ENCODE peak calls at places on chromosomes 13 and 19, in four cellular contexts. F is GM12878, G is K562, J is HepG2. X is an unnamed sample.
A peak's percentile ranks its signal among the peaks of the same experiment; 100 is the strongest.

GRCh38 chr19:12806242-12807131 is at the start of gene RNASEH2A:
- DNase-seq in F (no peak), G (peak; percentile 92), J (peak; percentile 70), X (peak; percentile 96)

GRCh38 chr13:66663206-66663605 is 566.9 kb downstream of the PCDH9 start:
- DNase-seq in F (no peak), G (no peak), J (no peak), X (no peak)

GRCh38 chr13:77751513-77752456 is 54.3 kb downstream of the SLAIN1 start:
- DNase-seq in F (peak; percentile 34), G (peak; percentile 25), J (peak; percentile 41), X (peak; percentile 81)

GRCh38 chr13:33355470-33355869 is 69.9 kb upstream of the STARD13 start:
- DNase-seq in F (no peak), G (no peak), J (no peak), X (no peak)

GRCh38 chr13:57846600-57847173 is 215.1 kb downstream of the PCDH17 start:
- DNase-seq in F (no peak), G (no peak), J (no peak), X (no peak)

GRCh38 chr13:46170268-46170667 is 11.7 kb downstream of the LCP1 start:
- DNase-seq in F (no peak), G (no peak), J (no peak), X (no peak)

GRCh38 chr13:70604448-70604847 is 496.2 kb upstream of the KLHL1 start:
- DNase-seq in F (no peak), G (no peak), J (no peak), X (peak; percentile 45)

GRCh38 chr13:103883152-103883551 is 816.9 kb upstream of the SLC10A2 start:
- DNase-seq in F (no peak), G (no peak), J (peak; percentile 81), X (peak; percentile 39)

GRCh38 chr19:5057860-5058259 is 88.9 kb downstream of the KDM4B start:
- DNase-seq in F (no peak), G (peak; percentile 81), J (no peak), X (peak; percentile 39)

GRCh38 chr13:34731486-34731885 is 210.6 kb upstream of the NBEA start:
- DNase-seq in F (no peak), G (no peak), J (no peak), X (no peak)

GRCh38 chr19:1074512-1075283 is 7.7 kb downstream of the ARHGAP45 start:
- DNase-seq in F (no peak), G (peak; percentile 97), J (no peak), X (no peak)

GRCh38 chr13:111033172-111034133 is 81.7 kb upstream of the ARHGEF7 start:
- DNase-seq in F (no peak), G (peak; percentile 33), J (no peak), X (no peak)

GRCh38 chr13:24727731-24728601 is 36.0 kb upstream of the RNF17 start:
- DNase-seq in F (peak; percentile 43), G (peak; percentile 68), J (peak; percentile 76), X (peak; percentile 68)

GRCh38 chr13:54733639-54734038 is 1705.0 kb downstream of the OLFM4 start:
- DNase-seq in F (no peak), G (no peak), J (peak; percentile 3), X (peak; percentile 30)

GRCh38 chr13:25738342-25738771 is 313.5 kb downstream of the SHISA2 start:
- DNase-seq in F (no peak), G (no peak), J (no peak), X (no peak)

GRCh38 chr13:90918551-90918950 is 428.9 kb upstream of the MIR17HG start:
- DNase-seq in F (no peak), G (no peak), J (no peak), X (no peak)

GRCh38 chr19:32651729-32652140 is 23.2 kb downstream of the ANKRD27 start:
- DNase-seq in F (no peak), G (no peak), J (no peak), X (peak; percentile 43)

GRCh38 chr13:23678768-23679167 is 108.6 kb downstream of the TNFRSF19 start:
- DNase-seq in F (no peak), G (no peak), J (peak; percentile 20), X (no peak)

GRCh38 chr19:33624586-33625153 is 2.9 kb downstream of the CHST8 start:
- DNase-seq in F (no peak), G (no peak), J (no peak), X (no peak)

GRCh38 chr13:108227651-108228272 is 9.6 kb downstream of the ABHD13 start:
- DNase-seq in F (no peak), G (peak; percentile 29), J (peak; percentile 21), X (no peak)

GRCh38 chr13:110108348-110109139 is 198.4 kb downstream of the COL4A1 start:
- DNase-seq in F (no peak), G (no peak), J (peak; percentile 51), X (peak; percentile 38)

GRCh38 chr13:87671824-87672603 is 843 bp downstream of the SLITRK5 start:
- DNase-seq in F (no peak), G (no peak), J (no peak), X (peak; percentile 57)

GRCh38 chr19:23823952-23824389 is 65.3 kb upstream of the ZNF681 start:
- DNase-seq in F (peak; percentile 12), G (peak; percentile 20), J (peak; percentile 9), X (no peak)

GRCh38 chr19:16042533-16043085 is 33.7 kb upstream of the TPM4 start:
- DNase-seq in F (no peak), G (no peak), J (no peak), X (no peak)

GRCh38 chr19:38949580-38950367 is 19.0 kb downstream of the MRPS12 start:
- DNase-seq in F (no peak), G (no peak), J (no peak), X (no peak)

GRCh38 chr13:32278456-32278855 is 36.7 kb downstream of the ZAR1L start:
- DNase-seq in F (no peak), G (no peak), J (no peak), X (no peak)

GRCh38 chr13:45928843-45929242 is 77.3 kb upstream of the SIAH3 start:
- DNase-seq in F (no peak), G (no peak), J (no peak), X (no peak)

GRCh38 chr13:32225494-32225931 is 89.7 kb downstream of the ZAR1L start:
- DNase-seq in F (no peak), G (no peak), J (no peak), X (no peak)

GRCh38 chr19:33280351-33280921 is 21.9 kb downstream of the CEBPA start:
- DNase-seq in F (peak; percentile 86), G (no peak), J (no peak), X (no peak)

GRCh38 chr19:15782211-15782610 is 5.2 kb upstream of the OR10H5 start:
- DNase-seq in F (no peak), G (no peak), J (no peak), X (no peak)

GRCh38 chr13:46321494-46322225 is 65.4 kb downstream of the RUBCNL start:
- DNase-seq in F (peak; percentile 24), G (peak; percentile 53), J (peak; percentile 18), X (peak; percentile 72)

GRCh38 chr13:40060318-40061007 is 405.0 kb downstream of the COG6 start:
- DNase-seq in F (peak; percentile 97), G (no peak), J (no peak), X (no peak)

GRCh38 chr13:43009506-43009905 is 13.9 kb upstream of the DNAJC15 start:
- DNase-seq in F (no peak), G (no peak), J (no peak), X (no peak)

GRCh38 chr13:45925151-45925550 is 73.6 kb upstream of the SIAH3 start:
- DNase-seq in F (no peak), G (peak; percentile 13), J (no peak), X (no peak)

GRCh38 chr19:14410054-14410774 is 8.9 kb downstream of the DDX39A start:
- DNase-seq in F (no peak), G (no peak), J (no peak), X (no peak)

GRCh38 chr13:98959775-98960325 is 18.0 kb downstream of the DOCK9 start:
- DNase-seq in F (no peak), G (no peak), J (no peak), X (no peak)
- TF ChIP-seq TARDBP in F (no peak), G (no peak), J (no peak), X (no peak)

GRCh38 chr19:39996811-39997594 is at the start of gene ZNF546:
- DNase-seq in F (peak; percentile 82), G (peak; percentile 91), J (peak; percentile 76), X (peak; percentile 90)

GRCh38 chr19:39998511-39998910 is 1.7 kb downstream of the ZNF546 start:
- DNase-seq in F (no peak), G (no peak), J (no peak), X (no peak)

GRCh38 chr19:39995794-39996193 is 1.1 kb upstream of the ZNF546 start:
- DNase-seq in F (no peak), G (no peak), J (no peak), X (no peak)

GRCh38 chr19:39997595-39998216 is 846 bp downstream of the ZNF546 start:
- DNase-seq in F (no peak), G (peak; percentile 26), J (peak; percentile 12), X (no peak)

DNA sequence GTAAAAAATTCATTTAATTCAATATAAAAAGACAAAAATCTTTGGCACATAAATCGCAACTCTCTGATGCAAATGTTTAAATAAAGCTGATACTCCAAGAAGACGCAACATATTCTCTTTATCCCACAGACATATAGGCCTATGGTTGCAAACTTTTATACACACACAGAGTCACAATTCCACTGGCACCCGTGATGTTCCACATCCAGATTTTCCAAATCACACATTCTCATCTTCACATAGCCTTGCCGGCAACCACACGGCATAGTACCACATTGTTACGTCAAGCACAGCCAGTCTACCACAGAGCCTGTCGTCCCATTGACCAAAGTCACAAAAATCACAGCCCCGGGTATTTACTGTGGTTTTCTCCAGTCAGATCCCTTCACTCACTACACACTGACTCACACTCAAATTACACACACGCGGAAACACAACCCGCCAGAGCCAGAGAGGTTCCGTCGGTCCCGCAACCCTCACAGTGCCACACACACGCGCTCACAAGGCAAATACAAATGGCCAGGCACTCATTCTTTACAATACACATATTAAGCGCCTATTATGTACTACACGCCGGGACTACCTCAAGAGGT is 546 bp upstream of the ZNF546 start:
- DNase-seq in F (peak; percentile 17), G (peak; percentile 35), J (peak; percentile 27), X (peak; percentile 36)
- TF ChIP-seq FOXM1 in F (no peak), G (no peak), J (no peak), X (no peak)

DNA sequence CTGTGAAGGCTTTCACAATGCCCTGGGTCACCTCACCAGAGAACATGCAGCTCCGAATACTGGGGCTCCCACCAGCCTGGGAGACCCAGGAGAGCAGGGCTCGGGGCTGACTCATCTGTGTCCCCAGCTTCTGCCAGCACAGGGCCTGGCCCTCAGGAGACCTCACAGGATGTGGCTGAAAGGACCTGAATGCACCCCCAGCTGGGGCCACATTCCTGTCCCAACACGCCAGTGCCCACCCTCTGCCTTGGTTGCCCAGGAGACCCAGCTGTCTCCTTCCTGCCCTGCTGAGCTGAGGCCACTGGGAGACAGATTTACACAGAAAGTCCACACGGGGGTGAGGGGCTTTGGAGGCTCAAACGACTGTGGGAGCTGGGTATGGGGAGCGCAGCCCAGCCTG is 11.9 kb downstream of the BCAT2 start:
- DNase-seq in F (peak; percentile 25), G (no peak), J (no peak), X (no peak)
- TF ChIP-seq SP1 in F (no peak), G (no peak), J (no peak), X (no peak)

GRCh38 chr13:114237415-114238112 is 2.9 kb downstream of the CDC16 start:
- DNase-seq in F (no peak), G (peak; percentile 24), J (no peak), X (no peak)

GRCh38 chr13:114235697-114236096 is 1.0 kb downstream of the CDC16 start:
- DNase-seq in F (no peak), G (no peak), J (peak; percentile 5), X (no peak)

GRCh38 chr13:114234266-114234644 is 442 bp upstream of the CDC16 start:
- DNase-seq in F (no peak), G (no peak), J (no peak), X (no peak)

GRCh38 chr13:114234645-114235421 is at the start of gene CDC16:
- DNase-seq in F (peak; percentile 57), G (peak; percentile 93), J (peak; percentile 91), X (peak; percentile 81)

GRCh38 chr13:114236224-114236623 is 1.5 kb downstream of the CDC16 start:
- DNase-seq in F (no peak), G (no peak), J (no peak), X (no peak)
- TF ChIP-seq TARDBP in F (no peak), G (no peak), J (no peak), X (no peak)

X was measured in HEK293T.